ENCODE peak calls at places on chromosomes 2 and 18, in eight cellular contexts. D is cardiac muscle cell, B is mesendoderm, A is aorta, Z is heart right ventricle, Q is psoas muscle, H is left lung, X is IMR-90. L is an unnamed sample.

GRCh38 chr2:149219853-149220252 is 110.5 kb upstream of the LYPD6 start:
- DNase-seq in B (peak; percentile 92), Q (no peak), X (no peak), Z (no peak), H (no peak), D (no peak), A (no peak), L (no peak)

GRCh38 chr2:10841547-10842219 is 29.1 kb upstream of the PDIA6 start:
- DNase-seq in Z (no peak), B (no peak), Q (no peak), H (no peak), A (no peak), D (no peak), X (no peak), L (no peak)

GRCh38 chr2:177078416-177078815 is 134.2 kb upstream of the HNRNPA3 start:
- DNase-seq in Q (peak; percentile 47), B (no peak), H (peak; percentile 75), X (peak; percentile 3), D (no peak), Z (peak; percentile 19), A (no peak), L (no peak)

GRCh38 chr2:99806758-99807157 is 316.9 kb upstream of the REV1 start:
- DNase-seq in Z (no peak), H (no peak), D (no peak), A (no peak), Q (no peak), X (peak; percentile 81), B (no peak), L (no peak)

GRCh38 chr2:49288113-49288710 is 133.9 kb upstream of the FSHR start:
- DNase-seq in Z (no peak), Q (no peak), B (no peak), X (no peak), A (no peak), H (no peak), D (no peak), L (no peak)

GRCh38 chr2:43826305-43827250 is 12.1 kb downstream of the ABCG5 start:
- DNase-seq in Q (no peak), H (no peak), D (no peak), B (no peak), X (no peak), A (no peak), Z (no peak), L (no peak)

GRCh38 chr2:12624911-12625598 is 91.7 kb upstream of the TRIB2 start:
- DNase-seq in H (no peak), X (no peak), Q (no peak), Z (no peak), B (peak; percentile 65), D (no peak), A (no peak), L (no peak)

GRCh38 chr2:22788749-22789148 is 596.2 kb upstream of the KLHL29 start:
- DNase-seq in A (no peak), D (peak; percentile 21), H (no peak), Q (no peak), X (no peak), B (no peak), Z (no peak), L (no peak)

GRCh38 chr2:28735511-28735910 is 16.1 kb upstream of the PPP1CB start:
- DNase-seq in D (no peak), H (no peak), Z (no peak), B (no peak), Q (no peak), X (no peak), A (no peak), L (no peak)

GRCh38 chr2:114550895-114551793 is 108.7 kb downstream of the DPP10 start:
- DNase-seq in H (no peak), D (peak; percentile 72), Q (no peak), X (peak; percentile 50), B (peak; percentile 77), Z (peak; percentile 15), A (no peak), L (no peak)

GRCh38 chr2:26687785-26688184 is 4.7 kb upstream of the KCNK3 start:
- DNase-seq in D (no peak), A (no peak), X (no peak), Q (no peak), B (no peak), Z (no peak), H (no peak), L (no peak)

GRCh38 chr2:241261628-241262027 is 53.8 kb downstream of the HDLBP start:
- DNase-seq in Q (no peak), Z (no peak), B (no peak), H (no peak), X (no peak), D (no peak), A (no peak), L (no peak)

GRCh38 chr2:152376968-152377367 is 42.0 kb downstream of the FMNL2 start:
- DNase-seq in Z (no peak), D (no peak), A (no peak), H (no peak), Q (no peak), X (no peak), B (no peak), L (no peak)

GRCh38 chr18:60534539-60534938 is 162.0 kb upstream of the MC4R start:
- DNase-seq in X (peak; percentile 24), H (no peak), Z (no peak), Q (no peak), A (no peak), D (no peak), B (no peak), L (no peak)

GRCh38 chr2:175251425-175252041 is 70.0 kb upstream of the ATP5MC3 start:
- DNase-seq in A (no peak), B (peak; percentile 34), D (peak; percentile 53), Q (no peak), X (peak; percentile 40), Z (no peak), H (no peak), L (no peak)
- H3K36me3 ChIP-seq in A (no peaks in the 10 kb centered on the region), B (no peaks in the 10 kb centered on the region), D (no peaks in the 10 kb centered on the region), Q (no peaks in the 10 kb centered on the region), X (no peaks in the 10 kb centered on the region), Z (no peaks in the 10 kb centered on the region), H (no peaks in the 10 kb centered on the region), L (no peaks in the 10 kb centered on the region)

GRCh38 chr2:229927817-229928321 is 5.6 kb downstream of the FBXO36 start:
- DNase-seq in Z (no peak), X (peak; percentile 71), Q (no peak), D (no peak), A (no peak), B (no peak), H (no peak), L (no peak)
- H3K36me3 ChIP-seq in Z (no peaks in the 10 kb centered on the region), X (no peaks in the 10 kb centered on the region), Q (no peaks in the 10 kb centered on the region), D (no peaks in the 10 kb centered on the region), A (no peaks in the 10 kb centered on the region), B (no peaks in the 10 kb centered on the region), H (no peaks in the 10 kb centered on the region), L (no peaks in the 10 kb centered on the region)

GRCh38 chr2:85541753-85542457 is 2.9 kb downstream of the MAT2A start:
- DNase-seq in H (no peak), A (no peak), Z (no peak), D (no peak), B (no peak), Q (no peak), X (no peak), L (no peak)

GRCh38 chr2:85542777-85543176 is 3.8 kb downstream of the MAT2A start:
- DNase-seq in X (no peak), B (no peak), H (no peak), D (no peak), Z (no peak), A (no peak), Q (no peak), L (no peak)

GRCh38 chr2:85540131-85540587 is 1.2 kb downstream of the MAT2A start:
- DNase-seq in A (no peak), Q (no peak), D (no peak), Z (no peak), H (no peak), B (peak; percentile 31), X (peak; percentile 32), L (no peak)

GRCh38 chr2:85539361-85540130 is 578 bp downstream of the MAT2A start:
- DNase-seq in Z (peak; percentile 68), B (peak; percentile 85), D (peak; percentile 79), X (peak; percentile 61), Q (peak; percentile 79), H (peak; percentile 91), A (peak; percentile 90), L (no peak)

DNA sequence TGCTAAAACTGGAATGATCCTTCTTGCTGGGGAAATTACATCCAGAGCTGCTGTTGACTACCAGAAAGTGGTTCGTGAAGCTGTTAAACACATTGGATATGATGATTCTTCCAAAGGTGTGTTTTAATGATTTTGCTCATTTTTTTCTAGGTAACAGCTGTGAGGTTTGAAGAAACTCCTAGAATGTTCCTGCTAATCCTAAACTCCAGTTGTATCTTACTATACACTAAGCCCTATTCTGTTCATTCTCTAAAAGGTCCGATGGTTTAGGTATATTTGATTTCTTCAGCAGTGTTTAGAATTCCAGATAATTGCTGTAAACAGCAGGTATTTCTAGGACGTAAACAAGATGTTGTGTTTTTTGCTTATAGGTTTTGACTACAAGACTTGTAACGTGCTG is 2.3 kb downstream of the MAT2A start:
- DNase-seq in D (no peak), Z (no peak), X (no peak), Q (no peak), B (no peak), H (no peak), A (no peak), L (no peak)
- H3K36me3 ChIP-seq in D (peaks cover 50% of the 10 kb centered on the region), Z (peaks cover 56% of the 10 kb centered on the region), X (peaks cover 34% of the 10 kb centered on the region), Q (peaks cover 15% of the 10 kb centered on the region), B (peaks cover 13% of the 10 kb centered on the region), H (peaks cover 58% of the 10 kb centered on the region), A (peaks cover 4% of the 10 kb centered on the region), L (peaks cover 69% of the 10 kb centered on the region)

DNA sequence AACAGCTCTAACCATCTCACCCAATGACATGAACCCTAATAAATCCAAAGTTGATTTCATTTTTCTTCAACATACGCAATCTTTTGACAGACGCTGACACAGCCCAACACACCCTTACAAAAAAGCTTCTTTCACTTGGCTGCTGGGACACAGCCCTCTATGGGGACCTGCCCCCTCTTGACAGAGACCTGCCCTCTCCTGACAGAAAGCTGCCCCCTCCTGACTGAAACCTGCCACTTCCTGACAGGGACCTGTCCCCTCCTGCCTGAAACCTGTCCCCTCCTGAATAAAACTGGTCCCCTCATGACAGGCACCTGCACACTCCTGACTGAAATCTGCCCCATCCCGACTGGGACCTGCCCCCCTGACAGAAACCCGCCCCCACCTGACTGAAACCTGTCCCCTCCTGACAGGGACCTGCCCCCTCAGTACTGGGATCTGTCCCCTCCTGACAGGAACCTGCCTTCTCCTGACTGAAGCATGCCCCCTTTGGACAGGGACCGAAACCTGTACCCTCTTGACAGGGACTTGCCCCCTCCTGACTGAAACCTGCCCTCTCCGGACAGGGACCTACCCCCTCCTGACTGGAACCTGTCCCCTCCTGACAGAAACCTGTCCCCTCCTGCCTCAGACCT is 87.9 kb downstream of the PXDN start:
- DNase-seq in H (no peak), Q (no peak), X (no peak), B (peak; percentile 67), A (no peak), D (no peak), Z (no peak), L (no peak)
- H3K36me3 ChIP-seq in H (peaks cover 19% of the 10 kb centered on the region), Q (no peaks in the 10 kb centered on the region), X (peaks cover 47% of the 10 kb centered on the region), B (peaks cover 6% of the 10 kb centered on the region), A (peaks cover 6% of the 10 kb centered on the region), D (peaks cover 9% of the 10 kb centered on the region), Z (peaks cover 35% of the 10 kb centered on the region), L (peaks cover 66% of the 10 kb centered on the region)

GRCh38 chr2:196218109-196218508 is 46.7 kb upstream of the STK17B start:
- DNase-seq in H (no peak), A (no peak), X (no peak), Q (no peak), Z (no peak), B (no peak), D (no peak), L (no peak)
- H3K36me3 ChIP-seq in H (peaks cover 10% of the 10 kb centered on the region), A (no peaks in the 10 kb centered on the region), X (no peaks in the 10 kb centered on the region), Q (no peaks in the 10 kb centered on the region), Z (peaks cover 78% of the 10 kb centered on the region), B (no peaks in the 10 kb centered on the region), D (no peaks in the 10 kb centered on the region), L (no peaks in the 10 kb centered on the region)